ENCODE peak calls at places on chromosomes 4 and X, in five cellular contexts. One of them, this sample, is unnamed.

GRCh38 chr4:153556441-153556815 is 90.3 kb downstream of the TMEM131L start:
- DNase-seq in aorta: no peak
- DNase-seq in ELF-1: no peak
- DNase-seq in naive thymus-derived CD8-positive, alpha-beta T cell: no peak
- DNase-seq in dorsolateral prefrontal cortex: no peak
- DNase-seq in this sample: no peak

GRCh38 chr4:83716874-83717273 is 181.0 kb downstream of the GPAT3 start:
- DNase-seq in ELF-1: no peak
- DNase-seq in dorsolateral prefrontal cortex: no peak
- DNase-seq in aorta: no peak
- DNase-seq in naive thymus-derived CD8-positive, alpha-beta T cell: no peak
- DNase-seq in this sample: no peak

GRCh38 chr4:153112071-153112460 is 92.2 kb upstream of the TRIM2 start:
- DNase-seq in naive thymus-derived CD8-positive, alpha-beta T cell: peak; percentile 64
- DNase-seq in ELF-1: no peak
- DNase-seq in aorta: no peak
- DNase-seq in dorsolateral prefrontal cortex: no peak
- DNase-seq in this sample: no peak

GRCh38 chr4:185265942-185266341 is 56.5 kb downstream of the SNX25 start:
- DNase-seq in aorta: no peak
- DNase-seq in naive thymus-derived CD8-positive, alpha-beta T cell: peak; percentile 34
- DNase-seq in ELF-1: no peak
- DNase-seq in dorsolateral prefrontal cortex: no peak
- DNase-seq in this sample: peak; percentile 16

GRCh38 chr4:176587920-176588319 is 204.8 kb downstream of the VEGFC start:
- DNase-seq in aorta: no peak
- DNase-seq in dorsolateral prefrontal cortex: no peak
- DNase-seq in naive thymus-derived CD8-positive, alpha-beta T cell: no peak
- DNase-seq in ELF-1: no peak
- DNase-seq in this sample: peak; percentile 76

GRCh38 chr4:26826721-26827120 is 33.9 kb upstream of the STIM2 start:
- DNase-seq in ELF-1: no peak
- DNase-seq in aorta: no peak
- DNase-seq in dorsolateral prefrontal cortex: no peak
- DNase-seq in naive thymus-derived CD8-positive, alpha-beta T cell: no peak
- DNase-seq in this sample: peak; percentile 92

GRCh38 chr4:123481034-123481433 is 84.4 kb downstream of the SPRY1 start:
- DNase-seq in ELF-1: no peak
- DNase-seq in aorta: no peak
- DNase-seq in dorsolateral prefrontal cortex: no peak
- DNase-seq in naive thymus-derived CD8-positive, alpha-beta T cell: no peak
- DNase-seq in this sample: peak; percentile 92

GRCh38 chrX:45794995-45795337 is 594.3 kb upstream of the DIPK2B start:
- DNase-seq in ELF-1: no peak
- DNase-seq in dorsolateral prefrontal cortex: no peak
- DNase-seq in naive thymus-derived CD8-positive, alpha-beta T cell: no peak
- DNase-seq in aorta: no peak
- DNase-seq in this sample: no peak

GRCh38 chr4:86816463-86817107 is 32.6 kb downstream of the SLC10A6 start:
- DNase-seq in dorsolateral prefrontal cortex: no peak
- DNase-seq in ELF-1: no peak
- DNase-seq in naive thymus-derived CD8-positive, alpha-beta T cell: no peak
- DNase-seq in aorta: no peak
- DNase-seq in this sample: no peak

GRCh38 chrX:40197071-40197470 is 99.3 kb upstream of the BCOR start:
- DNase-seq in naive thymus-derived CD8-positive, alpha-beta T cell: no peak
- DNase-seq in dorsolateral prefrontal cortex: no peak
- DNase-seq in ELF-1: peak; percentile 37
- DNase-seq in aorta: no peak
- DNase-seq in this sample: no peak

GRCh38 chrX:140762061-140762460 is 52.5 kb downstream of the LINC00632 start:
- DNase-seq in dorsolateral prefrontal cortex: peak; percentile 49
- DNase-seq in naive thymus-derived CD8-positive, alpha-beta T cell: peak; percentile 35
- DNase-seq in aorta: no peak
- DNase-seq in ELF-1: peak; percentile 72
- DNase-seq in this sample: peak; percentile 18

GRCh38 chrX:107324493-107325310 is 118.3 kb downstream of the DNAAF6 start:
- DNase-seq in dorsolateral prefrontal cortex: peak; percentile 25
- DNase-seq in ELF-1: peak; percentile 97
- DNase-seq in naive thymus-derived CD8-positive, alpha-beta T cell: no peak
- DNase-seq in aorta: no peak
- DNase-seq in this sample: peak; percentile 22

GRCh38 chr4:44016582-44017421 is 431.8 kb downstream of the KCTD8 start:
- DNase-seq in naive thymus-derived CD8-positive, alpha-beta T cell: no peak
- DNase-seq in aorta: no peak
- DNase-seq in dorsolateral prefrontal cortex: no peak
- DNase-seq in ELF-1: no peak
- DNase-seq in this sample: no peak

GRCh38 chrX:3442685-3443084 is 96.2 kb upstream of the MXRA5 start:
- DNase-seq in ELF-1: no peak
- DNase-seq in naive thymus-derived CD8-positive, alpha-beta T cell: no peak
- DNase-seq in aorta: no peak
- DNase-seq in dorsolateral prefrontal cortex: peak; percentile 41
- DNase-seq in this sample: no peak